ENCODE peak calls at places on chromosome 12, in four cellular contexts. One of them, this sample, is unnamed.

GRCh38 chr12:45991289-45992249 is 1.2 kb upstream of the SCAF11 start:
- DNase-seq in coronary artery: peak
- DNase-seq in brain microvascular endothelial cell: peak
- DNase-seq in AG04449: no peak
- DNase-seq in this sample: no peak

GRCh38 chr12:31714406-31715271 is 14.2 kb downstream of the AMN1 start:
- DNase-seq in brain microvascular endothelial cell: no peak
- DNase-seq in AG04449: no peak
- DNase-seq in coronary artery: no peak
- DNase-seq in this sample: no peak

GRCh38 chr12:88299567-88300101 is 157.5 kb downstream of the TMTC3 start:
- DNase-seq in brain microvascular endothelial cell: peak
- DNase-seq in AG04449: peak
- DNase-seq in coronary artery: no peak
- DNase-seq in this sample: peak

GRCh38 chr12:116882742-116883141 is 1.5 kb upstream of the HRK start:
- DNase-seq in brain microvascular endothelial cell: peak
- DNase-seq in AG04449: no peak
- DNase-seq in coronary artery: no peak
- DNase-seq in this sample: no peak

GRCh38 chr12:50642035-50642451 is 121.9 kb upstream of the ATF1 start:
- DNase-seq in brain microvascular endothelial cell: peak
- DNase-seq in coronary artery: no peak
- DNase-seq in AG04449: no peak
- DNase-seq in this sample: no peak

GRCh38 chr12:59927041-59927440 is 331.2 kb downstream of the SLC16A7 start:
- DNase-seq in AG04449: no peak
- DNase-seq in coronary artery: no peak
- DNase-seq in brain microvascular endothelial cell: no peak
- DNase-seq in this sample: no peak

GRCh38 chr12:76927170-76927784 is 48.5 kb upstream of the CSRP2 start:
- DNase-seq in brain microvascular endothelial cell: peak
- DNase-seq in AG04449: no peak
- DNase-seq in coronary artery: no peak
- DNase-seq in this sample: no peak

GRCh38 chr12:12482150-12482761 is 80.4 kb downstream of the DUSP16 start:
- DNase-seq in AG04449: no peak
- DNase-seq in brain microvascular endothelial cell: no peak
- DNase-seq in coronary artery: no peak
- DNase-seq in this sample: no peak

GRCh38 chr12:47983541-47984115 is 20.2 kb downstream of the TMEM106C start:
- DNase-seq in brain microvascular endothelial cell: no peak
- DNase-seq in AG04449: no peak
- DNase-seq in coronary artery: no peak
- DNase-seq in this sample: no peak

GRCh38 chr12:43789941-43790340 is 16.2 kb downstream of the TWF1 start:
- DNase-seq in AG04449: no peak
- DNase-seq in brain microvascular endothelial cell: no peak
- DNase-seq in coronary artery: no peak
- DNase-seq in this sample: no peak

GRCh38 chr12:2691001-2691339 is 103.8 kb upstream of the FKBP4 start:
- DNase-seq in AG04449: no peak
- DNase-seq in coronary artery: peak
- DNase-seq in brain microvascular endothelial cell: no peak
- DNase-seq in this sample: no peak

GRCh38 chr12:56521590-56522371 is at the start of gene RBMS2:
- DNase-seq in brain microvascular endothelial cell: peak
- DNase-seq in AG04449: peak
- DNase-seq in coronary artery: peak
- DNase-seq in this sample: peak

GRCh38 chr12:79747274-79747673 is 56.5 kb upstream of the PAWR start:
- DNase-seq in brain microvascular endothelial cell: peak
- DNase-seq in coronary artery: no peak
- DNase-seq in AG04449: no peak
- DNase-seq in this sample: no peak

GRCh38 chr12:94951071-94951639 is 52.3 kb downstream of the NDUFA12 start:
- DNase-seq in brain microvascular endothelial cell: no peak
- DNase-seq in AG04449: no peak
- DNase-seq in coronary artery: no peak
- DNase-seq in this sample: no peak

GRCh38 chr12:92094751-92095161 is 50.9 kb downstream of the BTG1 start:
- DNase-seq in brain microvascular endothelial cell: peak
- DNase-seq in coronary artery: no peak
- DNase-seq in AG04449: no peak
- DNase-seq in this sample: no peak

GRCh38 chr12:8678661-8679111 is 16.1 kb upstream of the MFAP5 start:
- DNase-seq in brain microvascular endothelial cell: no peak
- DNase-seq in coronary artery: no peak
- DNase-seq in AG04449: peak
- DNase-seq in this sample: no peak

GRCh38 chr12:14845350-14845750 is 2.0 kb upstream of the ART4 start:
- DNase-seq in AG04449: no peak
- DNase-seq in coronary artery: no peak
- DNase-seq in brain microvascular endothelial cell: peak
- DNase-seq in this sample: no peak

GRCh38 chr12:52522346-52523011 is 2.3 kb upstream of the KRT5 start:
- DNase-seq in coronary artery: peak
- DNase-seq in AG04449: no peak
- DNase-seq in brain microvascular endothelial cell: no peak
- DNase-seq in this sample: no peak

GRCh38 chr12:107875772-107876171 is 101.3 kb downstream of the ASCL4 start:
- DNase-seq in brain microvascular endothelial cell: no peak
- DNase-seq in coronary artery: no peak
- DNase-seq in AG04449: no peak
- DNase-seq in this sample: no peak

GRCh38 chr12:108916336-108916735 is 36.4 kb downstream of the DAO start:
- DNase-seq in AG04449: no peak
- DNase-seq in coronary artery: no peak
- DNase-seq in brain microvascular endothelial cell: no peak
- DNase-seq in this sample: no peak

GRCh38 chr12:121796855-121797751 is 3.6 kb upstream of the RHOF start:
- DNase-seq in AG04449: no peak
- DNase-seq in brain microvascular endothelial cell: peak
- DNase-seq in coronary artery: peak
- DNase-seq in this sample: no peak

GRCh38 chr12:121799842-121800693 is 3.7 kb upstream of the SETD1B start:
- DNase-seq in coronary artery: peak
- DNase-seq in brain microvascular endothelial cell: peak
- DNase-seq in AG04449: peak
- DNase-seq in this sample: no peak

GRCh38 chr12:121799175-121799841 is 4.5 kb upstream of the SETD1B start:
- DNase-seq in AG04449: peak
- DNase-seq in brain microvascular endothelial cell: peak
- DNase-seq in coronary artery: no peak
- DNase-seq in this sample: no peak

GRCh38 chr12:121798807-121799174 is 5.0 kb upstream of the SETD1B start:
- DNase-seq in AG04449: no peak
- DNase-seq in brain microvascular endothelial cell: no peak
- DNase-seq in coronary artery: no peak
- DNase-seq in this sample: no peak

DNA sequence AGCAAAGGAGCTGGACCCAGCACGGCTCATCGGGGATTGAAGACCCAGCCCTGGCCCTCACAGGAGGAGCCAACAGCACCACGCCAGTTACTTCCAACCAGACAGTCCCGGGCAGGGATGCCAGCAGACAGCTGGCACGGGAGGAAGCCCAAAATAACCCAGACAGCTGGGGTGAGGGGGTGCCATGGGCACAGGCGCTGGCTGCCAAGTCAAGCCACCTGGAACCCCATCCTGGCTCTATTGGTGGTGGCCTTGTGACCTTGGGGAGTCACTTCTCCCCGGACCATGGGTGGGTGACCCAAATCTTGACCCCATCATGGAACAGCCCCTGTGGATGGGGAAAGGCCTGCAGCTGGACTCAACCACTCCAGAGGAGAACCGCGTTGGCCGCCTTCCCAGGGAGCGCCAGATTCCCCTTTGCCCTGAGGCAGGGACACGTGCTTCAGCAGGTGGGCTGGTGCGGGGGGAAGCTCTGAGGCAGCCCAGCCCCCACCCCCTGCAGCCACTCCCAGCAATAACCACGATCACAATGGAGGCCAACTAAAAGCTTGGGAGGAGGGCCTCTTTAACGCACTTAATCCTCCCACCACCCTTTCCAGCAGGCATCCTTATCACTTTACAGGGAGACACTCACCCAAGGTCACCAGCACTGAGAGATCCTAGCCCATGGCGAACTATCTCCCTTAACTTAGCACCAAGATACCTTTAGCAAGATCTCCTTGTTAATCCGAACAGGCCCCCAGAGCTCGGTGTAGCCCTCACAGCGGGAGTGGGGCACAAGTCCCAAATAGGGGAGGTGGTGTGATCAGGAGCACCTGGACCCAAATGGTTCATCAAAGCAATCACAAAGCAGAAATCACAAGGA is 4.7 kb upstream of the RHOF start:
- DNase-seq in AG04449: no peak
- DNase-seq in brain microvascular endothelial cell: no peak
- DNase-seq in coronary artery: no peak
- DNase-seq in this sample: no peak
- H3K4me3 ChIP-seq in AG04449: peak
- H3K4me3 ChIP-seq in brain microvascular endothelial cell: peak
- H3K4me3 ChIP-seq in coronary artery: peak
- H3K4me3 ChIP-seq in this sample: peak

DNA sequence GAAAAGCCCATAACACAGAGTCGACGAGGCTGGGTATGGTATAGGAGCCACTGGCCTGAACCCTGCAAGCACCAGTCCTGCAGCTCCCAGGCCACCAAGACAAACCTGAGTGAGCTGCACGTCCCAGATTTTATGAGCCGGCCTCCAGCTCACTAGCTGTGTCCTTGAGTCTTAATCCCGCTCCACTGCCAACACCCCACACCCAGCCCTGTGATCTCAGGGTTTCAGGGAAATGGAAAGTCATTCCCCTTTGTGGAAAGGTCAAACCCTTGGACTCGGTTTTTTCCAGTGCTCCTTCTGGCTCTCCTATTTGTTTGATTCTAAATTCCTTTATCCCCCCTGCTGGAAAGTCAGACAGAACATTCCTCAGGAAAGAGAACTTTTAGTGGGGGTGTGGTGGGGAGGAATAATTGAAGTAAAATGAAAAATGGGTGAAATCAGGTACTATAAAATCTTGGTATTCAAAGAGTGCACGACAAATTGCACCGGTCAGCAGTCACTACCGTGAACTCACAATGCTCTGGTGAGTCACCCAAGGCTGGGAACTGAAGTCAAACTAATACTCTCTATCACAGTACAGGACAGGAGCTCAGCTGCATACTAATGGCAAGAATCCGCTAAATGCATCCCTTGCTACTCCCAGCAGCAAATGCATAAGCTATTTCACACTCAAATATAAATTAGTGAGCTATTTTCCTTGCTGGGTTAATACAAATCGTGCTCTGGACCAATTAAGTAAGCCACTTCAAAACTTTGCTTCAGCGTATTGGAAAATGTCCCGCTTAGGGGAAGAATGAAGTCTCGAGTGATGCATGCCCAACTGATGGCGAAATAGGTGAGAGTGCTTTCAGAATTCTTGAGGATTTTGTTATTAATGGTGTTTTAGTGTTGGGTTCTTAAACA is 9.0 kb downstream of the PITPNM2 start:
- DNase-seq in brain microvascular endothelial cell: peak
- DNase-seq in AG04449: peak
- DNase-seq in coronary artery: peak
- DNase-seq in this sample: peak
- H3K4me3 ChIP-seq in brain microvascular endothelial cell: no peak
- H3K4me3 ChIP-seq in AG04449: no peak
- H3K4me3 ChIP-seq in coronary artery: peak
- H3K4me3 ChIP-seq in this sample: no peak

GRCh38 chr12:24904871-24905270 is 44.0 kb downstream of the BCAT1 start:
- DNase-seq in coronary artery: no peak
- DNase-seq in AG04449: no peak
- DNase-seq in brain microvascular endothelial cell: no peak
- DNase-seq in this sample: no peak

GRCh38 chr12:24905431-24905830 is 43.5 kb downstream of the BCAT1 start:
- DNase-seq in coronary artery: no peak
- DNase-seq in AG04449: no peak
- DNase-seq in brain microvascular endothelial cell: no peak
- DNase-seq in this sample: no peak

GRCh38 chr12:24901975-24902461 is 46.9 kb downstream of the BCAT1 start:
- DNase-seq in AG04449: no peak
- DNase-seq in brain microvascular endothelial cell: peak
- DNase-seq in coronary artery: no peak
- DNase-seq in this sample: no peak

GRCh38 chr12:24902521-24903304 is 46.2 kb downstream of the BCAT1 start:
- DNase-seq in coronary artery: peak
- DNase-seq in AG04449: no peak
- DNase-seq in brain microvascular endothelial cell: no peak
- DNase-seq in this sample: no peak

DNA sequence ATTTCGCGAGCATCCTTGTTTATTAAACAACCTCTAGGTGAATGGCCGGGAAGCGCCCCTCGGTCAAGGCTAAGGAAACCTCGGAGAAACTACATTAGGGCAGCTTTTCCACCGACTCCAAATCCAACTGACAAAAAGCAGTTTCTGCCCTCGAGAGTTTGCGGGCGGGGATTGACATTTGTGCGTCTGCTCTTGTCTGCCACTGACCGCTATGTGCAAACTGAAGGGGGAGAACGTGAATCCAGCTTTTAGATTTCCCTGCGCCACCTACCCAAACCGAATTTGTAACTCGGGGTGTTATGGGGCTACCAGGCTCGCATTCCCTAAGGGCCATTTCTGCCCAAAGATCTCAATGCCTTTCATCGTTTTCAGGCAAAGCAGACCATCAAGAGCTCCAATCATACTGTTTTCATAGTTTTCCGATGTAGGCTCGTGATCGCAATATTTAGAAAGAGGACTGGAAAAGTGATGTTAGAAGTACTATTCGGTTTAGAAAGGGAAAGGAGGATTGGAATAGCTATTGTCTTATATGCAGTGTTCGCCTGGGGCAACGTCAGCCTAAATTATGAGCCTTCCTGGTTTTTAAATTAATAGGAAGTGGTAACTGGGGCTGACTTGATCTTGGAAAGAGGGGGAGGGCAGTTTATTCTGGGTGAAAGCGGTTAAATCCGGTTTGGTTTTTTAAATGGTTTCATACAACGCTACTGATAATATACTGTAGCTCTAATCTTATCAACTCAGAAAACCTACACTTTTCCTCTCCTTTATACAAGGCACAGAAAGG is 45.4 kb downstream of the BCAT1 start:
- DNase-seq in coronary artery: no peak
- DNase-seq in AG04449: no peak
- DNase-seq in brain microvascular endothelial cell: no peak
- DNase-seq in this sample: no peak
- H3K4me3 ChIP-seq in coronary artery: peak
- H3K4me3 ChIP-seq in AG04449: peak
- H3K4me3 ChIP-seq in brain microvascular endothelial cell: peak
- H3K4me3 ChIP-seq in this sample: peak

DNA sequence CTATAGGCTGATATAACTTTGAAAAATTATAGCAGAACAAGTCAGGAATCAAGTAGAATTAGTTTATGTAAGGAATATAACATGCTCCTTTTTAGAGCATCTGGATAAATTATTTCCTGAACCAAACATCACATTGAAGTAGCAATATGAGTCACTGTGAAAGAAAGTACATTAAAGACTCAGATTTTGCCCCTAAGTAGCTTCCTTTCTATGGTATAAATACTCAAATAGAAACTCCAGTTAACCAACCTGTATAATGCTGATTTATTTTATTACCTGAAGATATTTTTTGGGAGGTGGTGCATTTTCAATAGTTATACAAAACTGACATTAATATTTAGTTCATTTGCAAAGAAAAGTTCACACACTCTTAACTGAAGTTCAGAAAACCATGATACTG is 312.1 kb downstream of the ITPR2 start:
- DNase-seq in brain microvascular endothelial cell: no peak
- DNase-seq in AG04449: no peak
- DNase-seq in coronary artery: no peak
- DNase-seq in this sample: no peak
- H3K4me3 ChIP-seq in brain microvascular endothelial cell: no peak
- H3K4me3 ChIP-seq in AG04449: no peak
- H3K4me3 ChIP-seq in coronary artery: no peak
- H3K4me3 ChIP-seq in this sample: no peak